ENCODE peak calls at places on chromosomes 6 and 20, in nine cellular contexts. O, M, J, I, G, T, K, L and R are unnamed samples. For H3K4me1, the result is how much of the 10 kb centered on the place peaks cover.

GRCh38 chr6:35774116-35774794 is 2.1 kb upstream of the CLPSL2 start:
- DNase-seq in K (no peak), M (no peak), T (no peak), G (no peak), L (no peak), J (no peak), I (no peak), O (no peak), R (no peak)

GRCh38 chr6:15330174-15330934 is 84.5 kb downstream of the JARID2 start:
- DNase-seq in K (no peak), M (no peak), J (no peak), T (peak), G (no peak), L (no peak), I (no peak), O (no peak), R (no peak)

GRCh38 chr20:44228465-44229258 is 18.1 kb upstream of the OSER1 start:
- DNase-seq in J (no peak), M (no peak), L (no peak), T (no peak), O (no peak), K (no peak), I (no peak), G (no peak), R (no peak)

GRCh38 chr6:37256692-37257319 is 766 bp upstream of the TBC1D22B start:
- DNase-seq in M (no peak), G (no peak), K (no peak), J (no peak), L (no peak), O (no peak), I (no peak), T (no peak), R (no peak)

GRCh38 chr6:33613146-33613793 is 7.9 kb upstream of the ITPR3 start:
- DNase-seq in O (no peak), T (no peak), M (no peak), L (no peak), G (no peak), K (no peak), J (no peak), I (no peak), R (no peak)

GRCh38 chr20:61963149-61963548 is 102.5 kb downstream of the TAF4 start:
- DNase-seq in I (no peak), J (no peak), T (no peak), L (no peak), K (no peak), O (no peak), M (no peak), G (no peak), R (no peak)

GRCh38 chr20:50855498-50856474 is 60.9 kb downstream of the BCAS4 start:
- DNase-seq in T (no peak), G (peak), O (no peak), I (no peak), M (no peak), K (peak), J (no peak), L (no peak), R (no peak)

GRCh38 chr20:10239954-10240353 is 21.3 kb downstream of the SNAP25 start:
- DNase-seq in M (peak), I (no peak), L (no peak), O (no peak), J (no peak), G (peak), T (peak), K (no peak), R (no peak)

GRCh38 chr6:44004625-44005506 is 122.4 kb downstream of the MRPL14 start:
- DNase-seq in T (peak), O (no peak), M (no peak), J (peak), K (no peak), I (peak), L (peak), G (no peak), R (no peak)

GRCh38 chr6:157099912-157100593 is 223.3 kb downstream of the TMEM242 start:
- DNase-seq in T (no peak), O (no peak), L (no peak), G (peak), I (no peak), M (no peak), J (no peak), K (no peak), R (peak)

GRCh38 chr6:96089173-96089572 is 73.4 kb downstream of the FUT9 start:
- DNase-seq in K (peak), J (no peak), I (no peak), O (peak), T (no peak), L (no peak), G (no peak), M (no peak), R (no peak)

GRCh38 chr20:25158043-25158442 is 37.5 kb upstream of the ENTPD6 start:
- DNase-seq in O (no peak), J (no peak), I (no peak), L (no peak), M (no peak), K (no peak), G (no peak), T (no peak), R (no peak)

GRCh38 chr6:1952726-1953360 is 292.6 kb downstream of the GMDS start:
- DNase-seq in O (peak), L (no peak), M (no peak), G (no peak), T (no peak), J (no peak), I (peak), K (peak), R (no peak)

GRCh38 chr6:163356324-163356723 is 58.2 kb upstream of the QKI start:
- DNase-seq in T (peak), J (peak), G (no peak), O (no peak), L (peak), K (no peak), M (peak), I (peak), R (no peak)

GRCh38 chr6:116615937-116616756 is at the start of gene RSPH4A:
- DNase-seq in I (peak), O (peak), M (peak), L (peak), G (peak), K (peak), J (peak), T (peak), R (peak)

GRCh38 chr20:53138454-53139291 is 166.5 kb downstream of the TSHZ2 start:
- DNase-seq in I (no peak), J (no peak), M (no peak), O (no peak), K (no peak), T (no peak), G (no peak), L (no peak), R (no peak)

GRCh38 chr6:6685249-6685667 is 96.7 kb downstream of the LY86 start:
- DNase-seq in K (no peak), O (no peak), T (no peak), J (no peak), L (no peak), I (no peak), G (no peak), M (no peak), R (no peak)

GRCh38 chr6:34047913-34048867 is 97.7 kb downstream of the GRM4 start:
- DNase-seq in J (no peak), K (peak), I (no peak), M (no peak), O (no peak), G (no peak), L (no peak), T (no peak), R (no peak)

GRCh38 chr20:44388466-44389023 is 33.0 kb downstream of the HNF4A start:
- DNase-seq in M (peak), I (peak), K (peak), G (peak), J (peak), T (peak), L (peak), O (peak), R (peak)

GRCh38 chr6:38676236-38676973 is 26.5 kb downstream of the GLO1 start:
- DNase-seq in G (no peak), M (no peak), K (no peak), I (no peak), T (no peak), O (no peak), J (no peak), L (no peak), R (no peak)

GRCh38 chr20:56875052-56875663 is 246.1 kb downstream of the TFAP2C start:
- DNase-seq in O (peak), L (no peak), K (peak), J (no peak), I (no peak), T (peak), G (no peak), M (no peak), R (no peak)

GRCh38 chr6:44495036-44495901 is 107.8 kb downstream of the CDC5L start:
- DNase-seq in O (no peak), M (no peak), I (no peak), G (no peak), K (no peak), J (no peak), T (no peak), L (no peak), R (no peak)

GRCh38 chr6:43495409-43495941 is 14.7 kb downstream of the LRRC73 start:
- DNase-seq in G (peak), K (no peak), T (no peak), M (no peak), J (no peak), L (no peak), I (no peak), O (no peak), R (peak)

GRCh38 chr6:39452306-39452705 is 129.8 kb upstream of the KCNK16 start:
- DNase-seq in L (no peak), O (no peak), I (no peak), M (no peak), K (no peak), T (no peak), G (no peak), J (no peak), R (no peak)

GRCh38 chr20:35341366-35342028 is 49.3 kb upstream of the FAM83C start:
- DNase-seq in L (no peak), I (no peak), G (no peak), J (no peak), O (no peak), K (no peak), M (no peak), T (no peak), R (no peak)
- H3K4me1 ChIP-seq in L (under half), I (under half), G (under half), J (under half), O (under half), K (under half), M (under half), T (under half), R (under half)

GRCh38 chr6:144007779-144008500 is at the start of gene PLAGL1:
- DNase-seq in T (peak), L (peak), M (peak), G (peak), O (peak), J (peak), K (peak), I (peak), R (peak)

GRCh38 chr6:144012534-144012933 is 4.5 kb upstream of the PLAGL1 start:
- DNase-seq in J (no peak), T (no peak), G (no peak), K (no peak), L (no peak), O (no peak), M (no peak), I (no peak), R (no peak)

GRCh38 chr6:144007455-144007778 is 642 bp downstream of the PLAGL1 start:
- DNase-seq in L (no peak), K (no peak), G (no peak), O (no peak), J (no peak), I (no peak), T (no peak), M (no peak), R (no peak)

GRCh38 chr6:144006731-144007454 is 1.2 kb downstream of the PLAGL1 start:
- DNase-seq in K (peak), T (peak), I (peak), O (peak), G (no peak), L (no peak), M (no peak), J (no peak), R (no peak)

GRCh38 chr6:144008501-144009245 is 614 bp upstream of the PLAGL1 start:
- DNase-seq in T (peak), G (no peak), L (no peak), J (no peak), O (no peak), M (peak), I (no peak), K (peak), R (no peak)
- H3K27ac ChIP-seq in T (peak), G (no peak), L (peak), J (peak), O (peak), M (peak), I (no peak), K (no peak), R (no peak)

GRCh38 chr6:40986364-40986763 is 52.7 kb downstream of the UNC5CL start:
- DNase-seq in O (no peak), K (no peak), L (no peak), T (no peak), I (no peak), J (no peak), M (no peak), G (no peak), R (no peak)

GRCh38 chr6:40988634-40989033 is 50.4 kb downstream of the UNC5CL start:
- DNase-seq in K (no peak), I (no peak), O (no peak), T (no peak), J (no peak), L (no peak), G (no peak), M (no peak), R (no peak)

GRCh38 chr6:40986871-40987270 is 52.1 kb downstream of the UNC5CL start:
- DNase-seq in G (no peak), M (no peak), K (no peak), I (no peak), J (no peak), O (no peak), L (no peak), T (no peak), R (no peak)

GRCh38 chr6:40990301-40990700 is 48.7 kb downstream of the UNC5CL start:
- DNase-seq in I (no peak), K (peak), G (no peak), J (no peak), T (no peak), M (no peak), O (no peak), L (no peak), R (no peak)

GRCh38 chr6:40989204-40990179 is 49.5 kb downstream of the UNC5CL start:
- DNase-seq in I (no peak), O (no peak), L (no peak), G (no peak), M (no peak), T (no peak), K (no peak), J (no peak), R (no peak)
- H3K4me1 ChIP-seq in I (under half), O (under half), L (under half), G (under half), M (under half), T (under half), K (under half), J (under half), R (under half)

GRCh38 chr6:113629940-113630339 is 227.2 kb upstream of the MARCKS start:
- DNase-seq in T (no peak), L (no peak), K (no peak), M (no peak), J (no peak), I (no peak), G (no peak), O (no peak), R (no peak)
- H3K27ac ChIP-seq in T (no peak), L (no peak), K (no peak), M (no peak), J (no peak), I (no peak), G (peak), O (no peak), R (no peak)

DNA sequence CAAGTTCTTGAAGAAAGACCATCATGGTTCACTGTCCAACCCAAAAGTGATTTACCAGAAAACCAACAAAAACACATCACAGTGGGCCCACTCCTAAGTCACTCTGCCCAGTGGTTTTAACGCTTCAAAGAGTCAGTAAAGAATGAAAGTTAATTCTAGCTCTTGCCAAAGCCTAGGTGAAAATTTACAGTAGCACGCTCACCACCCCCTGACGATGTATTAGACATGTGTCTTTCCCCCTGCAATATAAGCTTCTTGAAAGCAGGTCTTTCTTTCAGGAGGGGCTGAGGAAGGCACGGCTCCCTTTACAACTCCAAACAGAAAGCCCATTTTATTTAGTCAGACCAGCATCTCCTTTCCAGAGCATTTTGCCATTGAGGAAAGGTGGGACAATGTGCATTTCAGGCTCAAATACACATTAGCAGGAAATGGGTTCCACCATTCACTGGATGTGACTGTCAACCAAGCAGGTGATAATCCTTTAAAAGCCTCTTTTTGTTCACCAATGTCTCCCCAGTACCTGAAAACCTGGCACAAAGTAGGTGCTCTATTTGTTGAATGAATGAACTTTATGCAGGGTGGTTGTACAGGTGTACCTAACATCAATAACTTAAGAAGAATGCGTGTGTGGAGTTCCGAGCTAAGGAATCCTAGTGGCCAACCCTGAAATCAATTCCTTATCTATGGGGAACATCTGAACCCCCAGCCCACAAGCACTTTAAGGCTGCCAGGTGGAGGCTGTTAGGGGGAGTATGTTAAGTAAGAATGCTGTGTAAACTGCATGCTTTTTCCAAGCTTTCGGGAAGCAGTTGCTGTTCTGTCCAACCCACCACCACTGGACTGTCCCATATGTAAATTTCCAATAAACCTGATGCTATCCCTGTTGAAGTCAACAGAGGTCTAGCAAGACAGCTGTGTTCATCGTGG is 11.4 kb downstream of the EZR start:
- DNase-seq in I (no peak), M (no peak), J (no peak), G (no peak), K (peak), L (no peak), T (no peak), O (no peak), R (no peak)
- H3K4me1 ChIP-seq in I (under half), M (half or more), J (half or more), G (under half), K (under half), L (half or more), T (under half), O (half or more), R (half or more)

DNA sequence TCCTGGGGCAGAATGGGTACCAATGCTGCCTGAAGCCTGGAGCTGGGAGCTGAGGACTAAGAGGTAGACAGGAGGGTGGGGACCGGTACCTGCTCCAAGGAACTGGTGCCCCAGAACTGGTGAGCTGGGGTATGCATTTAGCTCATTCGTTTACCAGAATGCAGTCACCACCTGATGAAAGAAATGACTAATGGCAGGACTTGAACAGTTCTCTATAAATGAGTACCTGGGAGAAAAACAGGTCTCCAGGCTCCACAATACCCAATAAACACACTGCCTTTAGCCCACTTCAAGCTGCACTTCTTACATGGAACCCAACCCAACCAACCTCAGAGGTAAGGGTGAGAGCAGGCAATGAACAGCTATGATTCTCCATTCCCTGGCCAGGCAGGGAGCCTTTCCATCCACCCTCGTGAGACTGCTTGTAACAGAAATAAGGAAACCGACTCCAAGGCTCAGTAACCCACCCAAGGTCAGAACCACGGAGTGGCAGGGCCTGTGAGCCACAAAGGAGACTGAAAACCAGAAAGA is 15.4 kb downstream of the FKBP1A start:
- DNase-seq in G (no peak), I (no peak), T (no peak), J (no peak), O (no peak), L (no peak), M (no peak), K (no peak), R (no peak)
- H3K27ac ChIP-seq in G (peak), I (peak), T (no peak), J (peak), O (peak), L (peak), M (peak), K (no peak), R (no peak)

GRCh38 chr6:24935323-24935722 is 437 bp downstream of the RIPOR2 start:
- DNase-seq in I (no peak), L (no peak), J (no peak), G (no peak), K (peak), O (no peak), M (no peak), T (no peak), R (no peak)

GRCh38 chr6:24933266-24933665 is 2.5 kb downstream of the RIPOR2 start:
- DNase-seq in T (no peak), L (no peak), I (no peak), J (no peak), K (no peak), G (no peak), M (no peak), O (no peak), R (no peak)

GRCh38 chr6:24935753-24936152 is at the start of gene RIPOR2:
- DNase-seq in I (peak), G (peak), J (peak), T (no peak), L (peak), O (no peak), M (peak), K (peak), R (peak)

GRCh38 chr6:24932832-24933231 is 2.9 kb downstream of the RIPOR2 start:
- DNase-seq in O (no peak), L (no peak), G (no peak), I (no peak), K (no peak), J (no peak), T (no peak), M (no peak), R (no peak)

GRCh38 chr6:24933868-24934401 is 1.8 kb downstream of the RIPOR2 start:
- DNase-seq in G (no peak), O (peak), M (no peak), L (no peak), K (peak), I (no peak), J (no peak), T (peak), R (peak)
- H3K4me1 ChIP-seq in G (under half), O (under half), M (under half), L (under half), K (under half), I (under half), J (under half), T (under half), R (under half)

DNA sequence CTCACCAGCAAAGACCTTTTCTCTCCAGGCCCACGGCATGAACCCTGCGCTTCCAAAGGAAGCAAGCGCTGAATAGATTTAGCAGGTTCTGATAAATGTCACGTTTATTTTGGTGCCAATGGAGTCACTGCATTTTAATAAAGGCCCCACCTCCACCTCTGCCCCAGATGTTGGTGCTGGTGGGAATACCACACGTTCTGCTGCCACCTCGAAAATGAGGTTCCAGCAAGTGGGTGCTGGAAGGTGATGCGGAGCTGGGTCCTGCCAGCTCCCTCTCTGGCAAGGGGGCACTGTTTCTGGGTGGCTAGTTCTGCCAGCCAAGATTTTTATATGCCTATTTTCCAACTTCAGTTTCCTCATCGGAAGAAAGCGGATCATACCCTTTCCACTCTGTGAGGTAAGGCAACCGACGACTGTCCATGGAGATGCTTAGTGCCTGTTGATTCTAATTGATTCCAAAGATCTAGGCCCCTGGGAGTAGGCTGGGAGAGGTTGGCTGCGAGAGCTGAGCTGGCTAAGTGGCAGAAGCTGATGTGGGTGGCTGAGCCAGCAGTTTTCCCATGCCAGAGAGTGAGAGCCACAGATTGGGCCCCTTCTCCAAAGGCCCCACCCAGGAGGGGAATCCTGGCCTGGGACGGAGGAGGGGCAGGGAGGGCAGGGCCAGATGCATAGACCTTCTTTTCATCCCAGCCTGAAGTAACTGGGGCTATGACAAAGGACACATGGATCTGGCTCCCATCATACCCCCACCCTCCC is 87.8 kb upstream of the MAFB start:
- DNase-seq in I (peak), J (peak), M (no peak), G (no peak), K (peak), O (no peak), L (peak), T (no peak), R (no peak)
- H3K27ac ChIP-seq in I (no peak), J (no peak), M (no peak), G (no peak), K (no peak), O (no peak), L (no peak), T (no peak), R (no peak)